ENCODE peak calls at places on chromosomes 16 and 17, in nine cellular contexts. U is NCI-H748 treated with DMSO at 0.1 percent for 48 hours; N is AG04449; T is activated CD8-positive, alpha-beta memory T cell treated with anti-CD3 and anti-CD28 coated beads for 24 hours; Z is GM20000; B is HS-5; R is aorta; G is right lobe of liver; C is HCEC 1CT. X is an unnamed sample.

GRCh38 chr17:73284339-73284738 is 22.7 kb upstream of the CPSF4L start:
- DNase-seq in U (no peak), N (no peak), T (no peak), Z (no peak), B (no peak), R (no peak), G (no peak), C (no peak), X (no peak)

GRCh38 chr17:75638893-75639292 is 5.7 kb downstream of the SMIM5 start:
- DNase-seq in U (no peak), N (no peak), T (no peak), Z (no peak), B (no peak), R (no peak), G (no peak), C (no peak), X (no peak)

GRCh38 chr16:73365010-73365409 is 317.1 kb upstream of the ZFHX3 start:
- DNase-seq in U (peak; percentile 13), N (no peak), T (no peak), Z (no peak), B (no peak), R (no peak), G (no peak), C (no peak), X (no peak)

GRCh38 chr16:89002851-89003830 is 26.1 kb upstream of the CBFA2T3 start:
- DNase-seq in U (no peak), N (no peak), T (no peak), Z (no peak), B (no peak), R (peak; percentile 24), G (no peak), C (no peak), X (no peak)

GRCh38 chr16:84295203-84295850 is 649 bp downstream of the WFDC1 start:
- DNase-seq in U (no peak), N (no peak), T (no peak), Z (no peak), B (no peak), R (no peak), G (no peak), C (no peak), X (no peak)

GRCh38 chr16:15950167-15950854 is 895 bp downstream of the ABCC1 start:
- DNase-seq in U (no peak), N (no peak), T (peak; percentile 84), Z (peak; percentile 74), B (no peak), R (no peak), G (no peak), C (peak; percentile 53), X (no peak)

GRCh38 chr16:50839920-50840729 is 98.2 kb downstream of the CYLD start:
- DNase-seq in U (no peak), N (no peak), T (peak; percentile 47), Z (no peak), B (no peak), R (no peak), G (no peak), C (no peak), X (no peak)

GRCh38 chr17:59830007-59830630 is 62.6 kb downstream of the TUBD1 start:
- DNase-seq in U (no peak), N (no peak), T (peak; percentile 72), Z (no peak), B (no peak), R (no peak), G (no peak), C (peak; percentile 68), X (no peak)

GRCh38 chr17:4594406-4595349 is 10.3 kb downstream of the SMTNL2 start:
- DNase-seq in U (no peak), N (no peak), T (peak; percentile 75), Z (peak; percentile 69), B (no peak), R (no peak), G (peak; percentile 47), C (no peak), X (no peak)

GRCh38 chr16:54194008-54194731 is 92.4 kb downstream of the IRX3 start:
- DNase-seq in U (peak; percentile 41), N (no peak), T (no peak), Z (no peak), B (no peak), R (peak; percentile 73), G (no peak), C (peak; percentile 1), X (no peak)

GRCh38 chr16:4760221-4760910 is 6.6 kb downstream of the ZNF500 start:
- DNase-seq in U (no peak), N (no peak), T (no peak), Z (no peak), B (no peak), R (no peak), G (no peak), C (no peak), X (no peak)

GRCh38 chr17:71327376-71328059 is 793.3 kb upstream of the SOX9 start:
- DNase-seq in U (no peak), N (no peak), T (no peak), Z (no peak), B (peak; percentile 15), R (no peak), G (no peak), C (peak; percentile 39), X (no peak)

GRCh38 chr16:49281843-49282642 is 405 bp upstream of the CBLN1 start:
- DNase-seq in U (peak; percentile 90), N (no peak), T (peak; percentile 72), Z (peak; percentile 96), B (no peak), R (peak; percentile 86), G (peak; percentile 89), C (no peak), X (no peak)

GRCh38 chr17:71975331-71975801 is 145.5 kb upstream of the SOX9 start:
- DNase-seq in U (no peak), N (no peak), T (no peak), Z (no peak), B (peak; percentile 10), R (peak; percentile 79), G (no peak), C (peak; percentile 26), X (no peak)

GRCh38 chr16:80924372-80924978 is 82.2 kb downstream of the CMC2 start:
- DNase-seq in U (no peak), N (no peak), T (peak; percentile 68), Z (peak; percentile 74), B (no peak), R (no peak), G (peak; percentile 83), C (peak; percentile 24), X (no peak)

GRCh38 chr17:10091051-10091450 is 107.4 kb downstream of the GAS7 start:
- DNase-seq in U (no peak), N (no peak), T (no peak), Z (no peak), B (no peak), R (no peak), G (no peak), C (no peak), X (no peak)

GRCh38 chr17:46194393-46195216 is 1.4 kb upstream of the KANSL1 start:
- DNase-seq in U (peak; percentile 13), N (no peak), T (no peak), Z (peak; percentile 67), B (peak; percentile 33), R (no peak), G (no peak), C (peak; percentile 76), X (peak; percentile 30)

GRCh38 chr17:67218385-67218950 is 26.5 kb downstream of the HELZ start:
- DNase-seq in U (no peak), N (no peak), T (no peak), Z (no peak), B (no peak), R (no peak), G (no peak), C (peak; percentile 61), X (no peak)

GRCh38 chr17:49968380-49969133 is 433 bp upstream of the DLX4 start:
- DNase-seq in U (peak; percentile 41), N (no peak), T (peak; percentile 87), Z (peak; percentile 90), B (peak; percentile 33), R (peak; percentile 73), G (no peak), C (peak; percentile 35), X (no peak)

GRCh38 chr16:81446318-81447275 is 2.0 kb downstream of the CMIP start:
- DNase-seq in U (no peak), N (no peak), T (no peak), Z (peak; percentile 50), B (no peak), R (peak; percentile 53), G (peak; percentile 59), C (no peak), X (no peak)

GRCh38 chr17:75240394-75241142 is 20.8 kb downstream of the GGA3 start:
- DNase-seq in U (no peak), N (no peak), T (peak; percentile 76), Z (no peak), B (no peak), R (no peak), G (no peak), C (peak; percentile 37), X (no peak)

GRCh38 chr17:14838567-14838966 is 426.6 kb downstream of the PMP22 start:
- DNase-seq in U (no peak), N (no peak), T (no peak), Z (no peak), B (no peak), R (no peak), G (no peak), C (no peak), X (no peak)

GRCh38 chr17:46202482-46202881 is 9.3 kb upstream of the KANSL1 start:
- DNase-seq in U (no peak), N (no peak), T (no peak), Z (no peak), B (no peak), R (no peak), G (no peak), C (no peak), X (no peak)

GRCh38 chr17:4492762-4493561 is 5.7 kb upstream of the SPNS2 start:
- DNase-seq in U (no peak), N (no peak), T (no peak), Z (no peak), B (no peak), R (no peak), G (no peak), C (no peak), X (peak; percentile 73)

GRCh38 chr17:64781810-64782555 is 119.9 kb upstream of the SMURF2 start:
- DNase-seq in U (no peak), N (no peak), T (peak; percentile 61), Z (peak; percentile 4), B (no peak), R (no peak), G (peak; percentile 42), C (no peak), X (no peak)

GRCh38 chr16:72637306-72637705 is 410.6 kb downstream of the ZFHX3 start:
- DNase-seq in U (no peak), N (peak; percentile 17), T (no peak), Z (no peak), B (peak; percentile 83), R (no peak), G (no peak), C (peak; percentile 82), X (no peak)

GRCh38 chr16:81723098-81723723 is 55.9 kb upstream of the PLCG2 start:
- DNase-seq in U (peak; percentile 60), N (peak; percentile 50), T (no peak), Z (peak; percentile 79), B (no peak), R (no peak), G (no peak), C (peak; percentile 75), X (peak; percentile 46)

GRCh38 chr17:61253937-61254677 is 145.5 kb upstream of the TBX2 start:
- DNase-seq in U (no peak), N (no peak), T (no peak), Z (no peak), B (no peak), R (no peak), G (no peak), C (no peak), X (no peak)

GRCh38 chr16:53111078-53111776 is 56.4 kb downstream of the CHD9 start:
- DNase-seq in U (no peak), N (no peak), T (no peak), Z (peak; percentile 49), B (no peak), R (no peak), G (no peak), C (peak; percentile 23), X (no peak)

X was measured in Panc1.